ENCODE peak calls at places on chromosome 13, in ten cellular contexts. One of them, this sample, is unnamed.

GRCh38 chr13:25966086-25966485 is 85.7 kb downstream of the SHISA2 start:
- DNase-seq in astrocyte: peak
- DNase-seq in brain microvascular endothelial cell: peak
- DNase-seq in AG04449: no peak
- DNase-seq in lower lobe of right lung: no peak
- DNase-seq in glutamatergic neuron: no peak
- DNase-seq in lung: no peak
- DNase-seq in cardiac muscle cell: no peak
- DNase-seq in cardiac fibroblast: no peak
- DNase-seq in CD8-positive, alpha-beta T cell: no peak
- DNase-seq in this sample: no peak

GRCh38 chr13:30713133-30713532 is 22.2 kb upstream of the ALOX5AP start:
- DNase-seq in glutamatergic neuron: no peak
- DNase-seq in lung: peak
- DNase-seq in brain microvascular endothelial cell: no peak
- DNase-seq in CD8-positive, alpha-beta T cell: no peak
- DNase-seq in astrocyte: no peak
- DNase-seq in lower lobe of right lung: peak
- DNase-seq in cardiac fibroblast: peak
- DNase-seq in cardiac muscle cell: no peak
- DNase-seq in AG04449: no peak
- DNase-seq in this sample: no peak

GRCh38 chr13:29733069-29733700 is 117.2 kb downstream of the UBL3 start:
- DNase-seq in CD8-positive, alpha-beta T cell: no peak
- DNase-seq in cardiac fibroblast: no peak
- DNase-seq in lung: no peak
- DNase-seq in astrocyte: no peak
- DNase-seq in glutamatergic neuron: no peak
- DNase-seq in lower lobe of right lung: no peak
- DNase-seq in brain microvascular endothelial cell: no peak
- DNase-seq in AG04449: no peak
- DNase-seq in cardiac muscle cell: no peak
- DNase-seq in this sample: no peak

GRCh38 chr13:26558074-26558805 is 757 bp downstream of the WASF3 start:
- DNase-seq in lung: no peak
- DNase-seq in glutamatergic neuron: peak
- DNase-seq in astrocyte: peak
- DNase-seq in AG04449: no peak
- DNase-seq in lower lobe of right lung: peak
- DNase-seq in brain microvascular endothelial cell: no peak
- DNase-seq in cardiac muscle cell: peak
- DNase-seq in cardiac fibroblast: peak
- DNase-seq in CD8-positive, alpha-beta T cell: no peak
- DNase-seq in this sample: peak

GRCh38 chr13:46754812-46755211 is 42.1 kb downstream of the ESD start:
- DNase-seq in glutamatergic neuron: no peak
- DNase-seq in astrocyte: no peak
- DNase-seq in lung: no peak
- DNase-seq in AG04449: no peak
- DNase-seq in brain microvascular endothelial cell: no peak
- DNase-seq in cardiac fibroblast: no peak
- DNase-seq in CD8-positive, alpha-beta T cell: no peak
- DNase-seq in lower lobe of right lung: no peak
- DNase-seq in cardiac muscle cell: no peak
- DNase-seq in this sample: no peak

GRCh38 chr13:21022056-21022693 is 39.2 kb downstream of the LATS2 start:
- DNase-seq in astrocyte: no peak
- DNase-seq in cardiac fibroblast: no peak
- DNase-seq in CD8-positive, alpha-beta T cell: no peak
- DNase-seq in AG04449: no peak
- DNase-seq in lower lobe of right lung: no peak
- DNase-seq in lung: no peak
- DNase-seq in brain microvascular endothelial cell: no peak
- DNase-seq in glutamatergic neuron: no peak
- DNase-seq in cardiac muscle cell: no peak
- DNase-seq in this sample: no peak

GRCh38 chr13:114031631-114032030 is 57.8 kb upstream of the C13orf46 start:
- DNase-seq in cardiac muscle cell: no peak
- DNase-seq in CD8-positive, alpha-beta T cell: no peak
- DNase-seq in lower lobe of right lung: no peak
- DNase-seq in lung: no peak
- DNase-seq in brain microvascular endothelial cell: no peak
- DNase-seq in cardiac fibroblast: no peak
- DNase-seq in glutamatergic neuron: no peak
- DNase-seq in astrocyte: no peak
- DNase-seq in AG04449: no peak
- DNase-seq in this sample: no peak

GRCh38 chr13:66492479-66492878 is 737.7 kb downstream of the PCDH9 start:
- DNase-seq in lower lobe of right lung: no peak
- DNase-seq in brain microvascular endothelial cell: no peak
- DNase-seq in lung: no peak
- DNase-seq in cardiac muscle cell: peak
- DNase-seq in AG04449: no peak
- DNase-seq in CD8-positive, alpha-beta T cell: no peak
- DNase-seq in glutamatergic neuron: no peak
- DNase-seq in cardiac fibroblast: no peak
- DNase-seq in astrocyte: no peak
- DNase-seq in this sample: no peak

GRCh38 chr13:109918179-109918651 is 131.8 kb upstream of the IRS2 start:
- DNase-seq in glutamatergic neuron: no peak
- DNase-seq in astrocyte: no peak
- DNase-seq in cardiac fibroblast: peak
- DNase-seq in lower lobe of right lung: no peak
- DNase-seq in brain microvascular endothelial cell: peak
- DNase-seq in CD8-positive, alpha-beta T cell: no peak
- DNase-seq in lung: no peak
- DNase-seq in AG04449: no peak
- DNase-seq in cardiac muscle cell: no peak
- DNase-seq in this sample: no peak

GRCh38 chr13:97223711-97224461 is 1.8 kb downstream of the MBNL2 start:
- DNase-seq in lung: peak
- DNase-seq in brain microvascular endothelial cell: peak
- DNase-seq in cardiac fibroblast: peak
- DNase-seq in AG04449: peak
- DNase-seq in astrocyte: peak
- DNase-seq in CD8-positive, alpha-beta T cell: no peak
- DNase-seq in lower lobe of right lung: no peak
- DNase-seq in glutamatergic neuron: peak
- DNase-seq in cardiac muscle cell: peak
- DNase-seq in this sample: no peak

GRCh38 chr13:73300718-73301425 is 242.1 kb downstream of the KLF5 start:
- DNase-seq in brain microvascular endothelial cell: no peak
- DNase-seq in astrocyte: no peak
- DNase-seq in glutamatergic neuron: no peak
- DNase-seq in lower lobe of right lung: no peak
- DNase-seq in cardiac muscle cell: no peak
- DNase-seq in CD8-positive, alpha-beta T cell: no peak
- DNase-seq in AG04449: no peak
- DNase-seq in lung: no peak
- DNase-seq in cardiac fibroblast: no peak
- DNase-seq in this sample: no peak

GRCh38 chr13:59545007-59545406 is 618.7 kb downstream of the DIAPH3 start:
- DNase-seq in astrocyte: no peak
- DNase-seq in CD8-positive, alpha-beta T cell: no peak
- DNase-seq in cardiac fibroblast: no peak
- DNase-seq in glutamatergic neuron: no peak
- DNase-seq in lower lobe of right lung: no peak
- DNase-seq in AG04449: no peak
- DNase-seq in brain microvascular endothelial cell: no peak
- DNase-seq in lung: no peak
- DNase-seq in cardiac muscle cell: no peak
- DNase-seq in this sample: no peak

GRCh38 chr13:102033719-102034446 is 368.0 kb downstream of the FGF14 start:
- DNase-seq in cardiac fibroblast: no peak
- DNase-seq in cardiac muscle cell: no peak
- DNase-seq in AG04449: no peak
- DNase-seq in brain microvascular endothelial cell: no peak
- DNase-seq in astrocyte: no peak
- DNase-seq in glutamatergic neuron: no peak
- DNase-seq in lower lobe of right lung: no peak
- DNase-seq in CD8-positive, alpha-beta T cell: no peak
- DNase-seq in lung: no peak
- DNase-seq in this sample: no peak

GRCh38 chr13:65268009-65268408 is 1962.1 kb downstream of the PCDH9 start:
- DNase-seq in cardiac muscle cell: no peak
- DNase-seq in brain microvascular endothelial cell: no peak
- DNase-seq in cardiac fibroblast: no peak
- DNase-seq in glutamatergic neuron: no peak
- DNase-seq in lung: no peak
- DNase-seq in lower lobe of right lung: no peak
- DNase-seq in AG04449: no peak
- DNase-seq in astrocyte: no peak
- DNase-seq in CD8-positive, alpha-beta T cell: no peak
- DNase-seq in this sample: no peak

GRCh38 chr13:33798023-33798422 is 19.9 kb upstream of the RFC3 start:
- DNase-seq in astrocyte: no peak
- DNase-seq in cardiac muscle cell: no peak
- DNase-seq in AG04449: no peak
- DNase-seq in CD8-positive, alpha-beta T cell: no peak
- DNase-seq in cardiac fibroblast: no peak
- DNase-seq in glutamatergic neuron: no peak
- DNase-seq in brain microvascular endothelial cell: no peak
- DNase-seq in lung: no peak
- DNase-seq in lower lobe of right lung: no peak
- DNase-seq in this sample: no peak

GRCh38 chr13:66407159-66407558 is 823.0 kb downstream of the PCDH9 start:
- DNase-seq in brain microvascular endothelial cell: no peak
- DNase-seq in CD8-positive, alpha-beta T cell: no peak
- DNase-seq in cardiac muscle cell: no peak
- DNase-seq in astrocyte: no peak
- DNase-seq in lower lobe of right lung: no peak
- DNase-seq in cardiac fibroblast: no peak
- DNase-seq in lung: no peak
- DNase-seq in glutamatergic neuron: no peak
- DNase-seq in AG04449: no peak
- DNase-seq in this sample: no peak

GRCh38 chr13:76667551-76667950 is 218.7 kb downstream of the KCTD12 start:
- DNase-seq in AG04449: peak
- DNase-seq in cardiac muscle cell: no peak
- DNase-seq in lower lobe of right lung: no peak
- DNase-seq in cardiac fibroblast: peak
- DNase-seq in CD8-positive, alpha-beta T cell: no peak
- DNase-seq in glutamatergic neuron: no peak
- DNase-seq in astrocyte: peak
- DNase-seq in lung: no peak
- DNase-seq in brain microvascular endothelial cell: peak
- DNase-seq in this sample: no peak
- TF ChIP-seq CTCF in AG04449: peak
- TF ChIP-seq CTCF in cardiac muscle cell: peak
- TF ChIP-seq CTCF in lower lobe of right lung: peak
- TF ChIP-seq CTCF in cardiac fibroblast: peak
- TF ChIP-seq CTCF in CD8-positive, alpha-beta T cell: no peak
- TF ChIP-seq CTCF in glutamatergic neuron: no peak
- TF ChIP-seq CTCF in astrocyte: peak
- TF ChIP-seq CTCF in lung: peak
- TF ChIP-seq CTCF in brain microvascular endothelial cell: peak
- TF ChIP-seq CTCF in this sample: no peak

GRCh38 chr13:87537946-87538345 is 133.2 kb upstream of the SLITRK5 start:
- DNase-seq in glutamatergic neuron: no peak
- DNase-seq in cardiac fibroblast: no peak
- DNase-seq in brain microvascular endothelial cell: no peak
- DNase-seq in cardiac muscle cell: no peak
- DNase-seq in astrocyte: no peak
- DNase-seq in lower lobe of right lung: no peak
- DNase-seq in AG04449: no peak
- DNase-seq in lung: no peak
- DNase-seq in CD8-positive, alpha-beta T cell: no peak
- DNase-seq in this sample: no peak
- TF ChIP-seq CTCF in glutamatergic neuron: no peak
- TF ChIP-seq CTCF in cardiac fibroblast: no peak
- TF ChIP-seq CTCF in brain microvascular endothelial cell: no peak
- TF ChIP-seq CTCF in cardiac muscle cell: no peak
- TF ChIP-seq CTCF in astrocyte: no peak
- TF ChIP-seq CTCF in lower lobe of right lung: no peak
- TF ChIP-seq CTCF in AG04449: no peak
- TF ChIP-seq CTCF in lung: no peak
- TF ChIP-seq CTCF in CD8-positive, alpha-beta T cell: no peak
- TF ChIP-seq CTCF in this sample: no peak

DNA sequence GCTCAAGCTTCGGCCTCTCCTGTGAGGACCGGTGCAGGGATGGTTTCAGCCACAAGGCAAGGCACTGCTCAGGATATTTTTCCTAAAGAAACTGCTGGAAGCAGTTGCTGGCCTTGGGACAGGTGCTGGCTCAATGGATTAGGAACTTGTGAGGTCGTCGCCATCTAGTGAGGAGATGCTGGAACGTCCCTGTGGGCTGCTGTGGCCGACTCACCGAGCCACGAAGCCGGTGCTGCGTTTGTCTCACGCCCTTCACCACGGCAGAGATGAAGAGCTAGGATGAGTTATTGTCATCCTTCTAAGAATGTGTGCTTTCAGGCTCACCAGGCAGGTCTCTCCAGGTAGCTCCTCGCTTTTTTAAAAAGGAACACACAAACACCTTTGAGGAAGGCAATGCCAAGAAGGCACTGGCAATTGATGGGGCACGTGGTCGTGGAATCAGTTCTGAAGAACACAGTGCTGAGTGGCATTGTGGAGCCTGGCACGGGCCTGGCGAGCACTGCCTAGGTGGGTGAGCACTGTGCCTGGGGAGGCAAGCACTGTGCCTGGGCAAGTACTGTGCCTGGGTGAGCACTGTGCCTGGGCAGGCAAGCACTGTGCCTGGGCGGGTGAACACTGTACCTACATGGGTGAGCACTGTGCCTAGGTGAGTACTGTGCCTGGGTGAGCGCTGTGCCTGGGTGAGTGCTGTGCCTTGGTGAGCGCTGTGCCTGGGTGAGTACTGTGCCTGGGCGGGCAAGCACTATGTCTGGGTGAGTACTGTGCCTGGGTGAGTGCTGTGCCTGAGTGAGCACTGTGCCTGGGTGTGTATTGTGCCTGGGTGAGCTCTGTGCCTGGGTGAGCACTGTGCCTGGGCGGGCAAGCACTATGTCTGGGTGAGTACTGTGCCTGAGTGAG is 140.4 kb downstream of the TEX29 start:
- DNase-seq in CD8-positive, alpha-beta T cell: no peak
- DNase-seq in lung: no peak
- DNase-seq in glutamatergic neuron: peak
- DNase-seq in lower lobe of right lung: no peak
- DNase-seq in cardiac fibroblast: peak
- DNase-seq in cardiac muscle cell: peak
- DNase-seq in AG04449: peak
- DNase-seq in astrocyte: peak
- DNase-seq in brain microvascular endothelial cell: peak
- DNase-seq in this sample: no peak
- TF ChIP-seq CTCF in CD8-positive, alpha-beta T cell: no peak
- TF ChIP-seq CTCF in lung: no peak
- TF ChIP-seq CTCF in glutamatergic neuron: peak
- TF ChIP-seq CTCF in lower lobe of right lung: peak
- TF ChIP-seq CTCF in cardiac fibroblast: peak
- TF ChIP-seq CTCF in cardiac muscle cell: peak
- TF ChIP-seq CTCF in AG04449: peak
- TF ChIP-seq CTCF in astrocyte: peak
- TF ChIP-seq CTCF in brain microvascular endothelial cell: peak
- TF ChIP-seq CTCF in this sample: peak

GRCh38 chr13:27869436-27870090 is 50.2 kb upstream of the PDX1 start:
- DNase-seq in astrocyte: no peak
- DNase-seq in cardiac fibroblast: no peak
- DNase-seq in AG04449: no peak
- DNase-seq in CD8-positive, alpha-beta T cell: no peak
- DNase-seq in cardiac muscle cell: no peak
- DNase-seq in lower lobe of right lung: no peak
- DNase-seq in lung: no peak
- DNase-seq in glutamatergic neuron: no peak
- DNase-seq in brain microvascular endothelial cell: no peak
- DNase-seq in this sample: no peak

GRCh38 chr13:27868639-27869435 is 51.0 kb upstream of the PDX1 start:
- DNase-seq in astrocyte: no peak
- DNase-seq in CD8-positive, alpha-beta T cell: no peak
- DNase-seq in lower lobe of right lung: no peak
- DNase-seq in cardiac muscle cell: peak
- DNase-seq in AG04449: no peak
- DNase-seq in brain microvascular endothelial cell: peak
- DNase-seq in lung: no peak
- DNase-seq in cardiac fibroblast: peak
- DNase-seq in glutamatergic neuron: no peak
- DNase-seq in this sample: no peak
- TF ChIP-seq CTCF in astrocyte: peak
- TF ChIP-seq CTCF in CD8-positive, alpha-beta T cell: peak
- TF ChIP-seq CTCF in lower lobe of right lung: peak
- TF ChIP-seq CTCF in cardiac muscle cell: peak
- TF ChIP-seq CTCF in AG04449: peak
- TF ChIP-seq CTCF in brain microvascular endothelial cell: peak
- TF ChIP-seq CTCF in lung: no peak
- TF ChIP-seq CTCF in cardiac fibroblast: peak
- TF ChIP-seq CTCF in glutamatergic neuron: peak
- TF ChIP-seq CTCF in this sample: peak